ENCODE peak calls at places on chromosomes 12 and 14, in four cellular contexts. M is HepG2, O is K562, G is GM12878. L is an unnamed sample.

GRCh38 chr14:67018720-67019119 is 170.5 kb upstream of the GARIN2 start:
- DNase-seq in M (no peak), G (peak; percentile 27), O (no peak), L (no peak)

GRCh38 chr14:22668417-22668816 is 24.3 kb upstream of the OR6J1 start:
- DNase-seq in M (no peak), O (no peak), G (no peak), L (no peak)

GRCh38 chr14:62189698-62190097 is 427.5 kb downstream of the SNAPC1 start:
- DNase-seq in G (no peak), O (no peak), M (no peak), L (no peak)

GRCh38 chr14:34322940-34323418 is 139.1 kb downstream of the SPTSSA start:
- DNase-seq in G (no peak), O (peak; percentile 51), M (peak; percentile 87), L (peak; percentile 46)

GRCh38 chr12:14827043-14827442 is 13.1 kb upstream of the SMCO3 start:
- DNase-seq in G (no peak), M (no peak), O (no peak), L (no peak)

GRCh38 chr12:26512213-26512612 is 316.8 kb downstream of the SSPN start:
- DNase-seq in O (no peak), G (no peak), M (no peak), L (no peak)

GRCh38 chr14:97602438-97603117 is 805.4 kb downstream of the VRK1 start:
- DNase-seq in G (no peak), O (no peak), M (no peak), L (no peak)

GRCh38 chr14:24243336-24243836 is 963 bp upstream of the TINF2 start:
- DNase-seq in M (peak; percentile 72), O (no peak), G (no peak), L (no peak)

GRCh38 chr12:96263449-96263902 is 69.3 kb downstream of the ELK3 start:
- DNase-seq in O (no peak), M (peak; percentile 90), G (no peak), L (no peak)
- TF ChIP-seq REST in O (no peak), M (no peak), G (no peak), L (no peak)

GRCh38 chr14:101721951-101722661 is 39.4 kb upstream of the PPP2R5C start:
- DNase-seq in M (peak; percentile 47), G (no peak), O (no peak), L (no peak)
- TF ChIP-seq ZNF274 in M (no peak), G (no peak), O (no peak), L (no peak)

GRCh38 chr14:30234966-30235365 is 307.3 kb upstream of the PRKD1 start:
- DNase-seq in M (no peak), O (no peak), G (no peak), L (no peak)
- TF ChIP-seq REST in M (no peak), O (no peak), G (no peak), L (no peak)

GRCh38 chr12:122072031-122072970 is 6.3 kb upstream of the MLXIP start:
- DNase-seq in G (no peak), M (no peak), O (peak; percentile 62), L (no peak)
- TF ChIP-seq ZNF274 in G (no peak), M (no peak), O (no peak), L (no peak)

DNA sequence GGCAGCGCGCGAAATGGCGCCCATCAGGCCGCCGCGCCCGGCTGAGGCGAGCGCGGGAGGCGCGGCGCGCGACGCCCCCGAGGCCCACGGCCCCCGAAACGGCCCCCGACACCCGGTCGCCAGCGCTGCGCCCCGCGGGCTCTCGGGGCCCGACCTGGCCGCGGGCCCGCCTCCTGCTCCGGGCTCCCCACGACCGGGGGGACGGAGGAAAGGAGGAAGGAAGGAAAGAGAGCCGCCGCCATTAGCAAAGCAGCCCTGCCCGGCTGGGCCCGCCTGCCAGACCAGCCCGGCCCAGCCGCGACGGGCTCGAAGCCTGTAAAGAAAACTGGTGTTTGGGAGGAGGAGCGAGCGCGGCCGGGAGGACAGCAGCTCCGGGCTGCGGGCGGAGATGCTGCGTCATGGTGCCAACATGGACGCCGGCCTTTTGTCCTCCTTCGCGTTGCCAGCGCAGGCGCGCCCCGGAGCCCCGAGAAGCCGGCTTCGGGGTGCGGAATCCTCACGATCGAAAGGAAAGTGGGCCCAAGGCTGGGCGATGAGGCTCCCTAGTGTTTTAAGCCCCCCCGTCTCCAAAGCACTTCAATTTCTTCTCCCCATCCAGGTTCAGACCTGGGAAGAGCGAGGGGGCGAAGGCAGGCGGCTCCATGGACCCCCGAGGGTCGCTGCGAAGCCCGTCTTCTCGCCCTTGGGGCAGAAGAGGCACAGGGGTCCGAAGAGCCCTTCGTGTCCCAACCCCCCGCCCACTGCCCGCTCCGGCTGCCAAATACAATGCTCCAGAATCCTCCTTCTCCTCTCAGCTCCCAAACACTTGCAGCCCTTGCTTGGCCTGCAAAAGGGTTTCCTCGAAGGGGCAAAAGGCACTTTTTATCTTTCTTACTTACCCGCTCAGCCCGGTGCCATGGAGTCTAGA is 2.9 kb upstream of the SETD1B start:
- DNase-seq in G (no peak), M (no peak), O (peak; percentile 61), L (no peak)
- TF ChIP-seq REST in G (peak; percentile 20), M (no peak), O (peak; percentile 28), L (no peak)

DNA sequence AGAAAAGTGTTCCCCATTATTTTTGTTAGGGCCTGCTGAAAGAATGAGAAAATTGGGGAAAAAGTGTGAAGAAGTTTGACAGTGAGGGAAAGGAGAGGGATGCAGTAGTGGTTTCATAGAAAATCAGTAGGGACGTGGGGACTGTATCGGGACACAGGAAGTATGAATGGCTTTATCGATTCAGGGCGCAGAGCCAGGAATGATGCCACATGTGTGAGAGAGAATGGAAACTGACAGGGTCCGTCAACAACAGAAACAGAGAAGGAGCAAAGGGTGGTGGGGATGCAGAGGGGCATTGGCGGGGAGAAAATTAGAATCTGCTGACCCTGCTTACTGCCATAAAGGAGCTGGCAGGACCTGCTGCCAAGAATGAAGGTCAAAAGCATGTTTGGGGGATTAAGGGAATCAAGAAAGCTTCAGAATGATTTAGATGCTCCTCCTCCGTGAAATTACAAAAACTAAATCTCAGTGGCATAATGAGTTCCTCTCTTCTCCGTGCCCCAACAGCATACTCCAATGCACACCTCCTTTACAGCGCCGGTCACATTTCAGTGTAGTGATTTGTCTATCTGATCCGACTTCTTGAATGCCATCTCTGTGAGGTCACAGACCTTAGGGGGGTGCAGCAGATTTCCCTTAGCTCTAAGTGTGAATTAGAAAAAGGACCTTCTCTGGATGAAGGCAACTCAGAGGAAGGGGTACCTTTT is 92.6 kb downstream of the EMP1 start:
- DNase-seq in G (no peak), O (no peak), M (no peak), L (no peak)
- TF ChIP-seq ZNF274 in G (no peak), O (no peak), M (no peak), L (no peak)

GRCh38 chr12:6053541-6053940 is 70.9 kb downstream of the VWF start:
- DNase-seq in G (no peak), M (peak; percentile 33), O (no peak), L (no peak)
- TF ChIP-seq REST in G (no peak), M (no peak), O (no peak), L (no peak)

GRCh38 chr14:98949506-98950135 is 322.4 kb downstream of the BCL11B start:
- DNase-seq in O (no peak), G (no peak), M (no peak), L (no peak)
- TF ChIP-seq ZNF274 in O (no peak), G (no peak), M (no peak), L (no peak)

GRCh38 chr14:84128025-84128424 is 1401.9 kb upstream of the FLRT2 start:
- DNase-seq in G (no peak), M (no peak), O (no peak), L (no peak)

GRCh38 chr14:84131924-84132323 is 1398.0 kb upstream of the FLRT2 start:
- DNase-seq in G (no peak), M (no peak), O (no peak), L (no peak)

GRCh38 chr14:84127430-84127829 is 1402.5 kb upstream of the FLRT2 start:
- DNase-seq in M (no peak), O (no peak), G (no peak), L (no peak)

GRCh38 chr14:84129028-84129427 is 1400.9 kb upstream of the FLRT2 start:
- DNase-seq in O (no peak), M (no peak), G (no peak), L (no peak)
- TF ChIP-seq REST in O (no peak), M (no peak), G (no peak), L (no peak)

DNA sequence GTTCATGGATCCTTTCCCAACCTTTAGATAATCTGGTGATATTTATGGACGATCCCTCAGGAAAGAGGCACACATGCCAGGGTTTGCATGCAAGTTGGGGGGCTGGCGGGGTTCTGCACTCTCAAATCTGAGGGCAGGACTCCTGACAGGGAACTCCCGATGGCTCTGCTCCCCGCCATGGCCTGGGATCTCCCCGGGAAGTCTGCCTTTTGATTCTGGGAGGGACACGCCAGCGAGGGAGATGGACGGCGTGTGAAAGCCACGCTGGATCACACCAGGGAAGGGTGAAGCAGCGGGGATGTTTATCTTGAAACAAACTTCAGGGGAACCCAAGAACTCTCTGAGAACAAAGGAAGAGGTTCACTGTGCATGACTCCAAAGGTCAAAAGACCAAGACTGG is 43.6 kb downstream of the LGMN start:
- DNase-seq in M (no peak), G (no peak), O (no peak), L (no peak)
- TF ChIP-seq ZNF274 in M (no peak), G (no peak), O (no peak), L (no peak)